ENCODE peak calls at places on chromosomes 1 and 21, in four cellular contexts. H is GM23338, L is spleen, T is OCI-LY7. F is an unnamed sample. For H3K36me3, the result is how much of the 10 kb centered on the place peaks cover.

GRCh38 chr1:160162936-160163335 is 11.5 kb downstream of the ATP1A4 start:
- DNase-seq in L (no peak), H (no peak), T (no peak), F (no peak)

GRCh38 chr1:85219853-85220610 is 19.2 kb upstream of the SYDE2 start:
- DNase-seq in H (no peak), L (no peak), T (no peak), F (no peak)

GRCh38 chr1:160168609-160169369 is 17.4 kb downstream of the ATP1A4 start:
- DNase-seq in T (no peak), L (no peak), H (peak), F (no peak)

GRCh38 chr1:9239622-9240401 is 5.2 kb downstream of the H6PD start:
- DNase-seq in H (no peak), T (peak), L (peak), F (peak)

GRCh38 chr21:43917515-43918384 is 52.7 kb downstream of the AGPAT3 start:
- DNase-seq in H (no peak), L (peak), T (no peak), F (peak)

GRCh38 chr1:31412205-31412604 is 808 bp upstream of the SERINC2 start:
- DNase-seq in T (no peak), L (no peak), H (no peak), F (no peak)

GRCh38 chr1:24441480-24441879 is 25.9 kb downstream of the NIPAL3 start:
- DNase-seq in H (no peak), T (no peak), L (no peak), F (no peak)

GRCh38 chr1:153752072-153752471 is 23.1 kb upstream of the SLC27A3 start:
- DNase-seq in L (no peak), H (no peak), T (no peak), F (no peak)

GRCh38 chr1:234345237-234345636 is 28.0 kb upstream of the COA6 start:
- DNase-seq in T (no peak), L (no peak), H (no peak), F (no peak)

GRCh38 chr1:67355745-67356424 is 48.2 kb downstream of the IL12RB2 start:
- DNase-seq in L (no peak), H (no peak), T (no peak), F (no peak)

GRCh38 chr1:36400825-36401601 is 3.3 kb upstream of the LSM10 start:
- DNase-seq in H (peak), T (no peak), L (peak), F (no peak)

GRCh38 chr21:30552782-30553181 is 8.3 kb downstream of the KRTAP19-7 start:
- DNase-seq in L (no peak), T (no peak), H (no peak), F (no peak)

GRCh38 chr1:235746245-235746644 is 96.7 kb upstream of the GNG4 start:
- DNase-seq in H (no peak), L (no peak), T (no peak), F (no peak)

GRCh38 chr1:33763406-33763805 is 100.5 kb upstream of the HMGB4 start:
- DNase-seq in T (no peak), L (no peak), H (no peak), F (no peak)

GRCh38 chr1:172746091-172746949 is 87.4 kb downstream of the FASLG start:
- DNase-seq in T (peak), H (no peak), L (no peak), F (peak)

GRCh38 chr1:194288284-194288683 is 1101.9 kb upstream of the B3GALT2 start:
- DNase-seq in L (no peak), T (no peak), H (no peak), F (no peak)

GRCh38 chr1:84735483-84735882 is 45.2 kb upstream of the SSX2IP start:
- DNase-seq in L (no peak), T (no peak), H (no peak), F (no peak)

GRCh38 chr21:28776251-28776650 is 216.4 kb downstream of the LTN1 start:
- DNase-seq in T (no peak), L (no peak), H (no peak), F (no peak)

GRCh38 chr1:222104097-222104496 is 362.2 kb upstream of the DUSP10 start:
- DNase-seq in H (no peak), T (no peak), L (no peak), F (no peak)

GRCh38 chr1:203170625-203171330 is 4.8 kb downstream of the MYBPH start:
- DNase-seq in T (no peak), L (peak), H (no peak), F (no peak)

GRCh38 chr21:33828083-33828482 is 87.5 kb downstream of the ATP5PO start:
- DNase-seq in H (no peak), L (no peak), T (no peak), F (no peak)

GRCh38 chr1:75838099-75838498 is 41.4 kb downstream of the MSH4 start:
- DNase-seq in T (no peak), H (no peak), L (no peak), F (no peak)

GRCh38 chr1:36125129-36125991 is at the start of gene COL8A2:
- DNase-seq in L (no peak), T (no peak), H (peak), F (no peak)

GRCh38 chr1:111605553-111605952 is 14.0 kb upstream of the RAP1A start:
- DNase-seq in L (no peak), H (no peak), T (no peak), F (no peak)

GRCh38 chr1:165527251-165527650 is 16.5 kb upstream of the LRRC52 start:
- DNase-seq in H (no peak), T (no peak), L (no peak), F (no peak)

GRCh38 chr1:231393668-231394067 is 28.4 kb downstream of the EGLN1 start:
- DNase-seq in L (no peak), H (no peak), T (no peak), F (peak)

GRCh38 chr1:25854554-25854953 is 4.7 kb downstream of the AUNIP start:
- DNase-seq in H (no peak), T (no peak), L (no peak), F (no peak)

GRCh38 chr1:169586395-169587255 is at the start of gene F5:
- DNase-seq in T (peak), H (peak), L (peak), F (peak)

GRCh38 chr21:39189857-39190604 is 6.8 kb upstream of the PSMG1 start:
- DNase-seq in H (no peak), L (no peak), T (no peak), F (no peak)

GRCh38 chr21:46427516-46427915 is 31.2 kb upstream of the DIP2A start:
- DNase-seq in L (peak), T (no peak), H (no peak), F (no peak)

GRCh38 chr1:157995575-157996169 is 2.2 kb downstream of the KIRREL1 start:
- DNase-seq in H (peak), L (no peak), T (no peak), F (no peak)
- H3K27ac ChIP-seq in H (peak), L (peak), T (no peak), F (peak)

GRCh38 chr1:21256776-21257175 is 33.5 kb downstream of the ECE1 start:
- DNase-seq in H (no peak), T (no peak), L (no peak), F (no peak)
- H3K36me3 ChIP-seq in H (under half), T (under half), L (half or more), F (under half)

GRCh38 chr1:204287466-204287881 is 72.3 kb downstream of the PLEKHA6 start:
- DNase-seq in H (peak), L (no peak), T (no peak), F (no peak)

GRCh38 chr1:204285438-204286322 is 71.9 kb upstream of the GOLT1A start:
- DNase-seq in T (no peak), L (no peak), H (peak), F (peak)

GRCh38 chr1:204284929-204285328 is 71.1 kb upstream of the GOLT1A start:
- DNase-seq in T (no peak), H (no peak), L (no peak), F (no peak)

GRCh38 chr1:204286841-204287387 is 72.8 kb downstream of the PLEKHA6 start:
- DNase-seq in T (peak), L (no peak), H (no peak), F (peak)

DNA sequence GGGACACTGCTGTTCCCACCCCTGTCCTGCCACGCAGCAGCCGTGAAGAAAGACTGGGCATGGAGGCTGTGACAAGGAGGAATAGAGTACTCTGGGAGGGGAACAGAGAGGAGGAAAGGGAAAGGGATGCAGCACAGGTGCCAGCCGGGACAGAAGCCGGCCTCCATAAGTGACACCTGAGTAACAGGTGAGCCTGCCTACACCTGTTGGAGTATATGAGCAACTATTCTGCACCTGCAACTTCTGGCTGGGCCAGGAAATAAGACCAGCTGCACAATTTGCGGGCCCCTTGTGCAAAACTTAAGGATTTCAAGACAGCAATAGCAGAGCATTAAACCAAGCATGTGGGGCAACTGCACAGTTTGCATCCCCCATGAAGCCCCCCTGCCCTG is 72.5 kb upstream of the GOLT1A start:
- DNase-seq in H (no peak), T (peak), L (no peak), F (no peak)
- H3K27ac ChIP-seq in H (no peak), T (no peak), L (peak), F (no peak)

GRCh38 chr1:40197656-40198055 is 36.5 kb downstream of the RLF start:
- DNase-seq in H (no peak), T (peak), L (no peak), F (no peak)
- H3K36me3 ChIP-seq in H (under half), T (half or more), L (half or more), F (under half)

DNA sequence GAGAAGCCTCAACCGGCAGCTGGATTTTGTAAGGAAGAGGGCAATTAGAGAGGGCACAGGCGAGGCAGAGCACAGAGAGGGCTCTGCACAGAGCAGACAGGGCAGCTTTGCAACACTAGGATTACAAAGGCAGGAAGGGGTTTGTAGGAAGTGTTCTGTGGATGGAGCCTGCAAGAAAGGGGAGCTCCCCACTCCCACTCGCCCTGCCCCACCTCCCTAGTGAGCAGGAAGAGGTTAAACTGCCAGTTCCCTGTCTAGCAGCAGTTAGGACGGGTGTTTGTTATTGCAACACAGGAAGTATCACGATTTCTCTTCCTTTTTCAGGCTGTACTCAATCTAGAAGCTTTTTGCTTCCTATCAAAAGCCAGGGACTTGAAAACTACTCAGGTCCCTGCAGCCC is 63.3 kb upstream of the LRRC8D start:
- DNase-seq in H (no peak), T (peak), L (peak), F (peak)
- H3K27ac ChIP-seq in H (no peak), T (peak), L (peak), F (no peak)

GRCh38 chr1:42928859-42929258 is 29.8 kb downstream of the SLC2A1 start:
- DNase-seq in T (no peak), L (peak), H (no peak), F (no peak)
- H3K36me3 ChIP-seq in T (half or more), L (half or more), H (under half), F (under half)

GRCh38 chr1:223739366-223740057 is 27.2 kb downstream of the CAPN2 start:
- DNase-seq in T (no peak), L (no peak), H (no peak), F (peak)

GRCh38 chr1:223741861-223742260 is 29.5 kb downstream of the CAPN2 start:
- DNase-seq in T (no peak), L (no peak), H (peak), F (no peak)

GRCh38 chr1:223737342-223737741 is 25.0 kb downstream of the CAPN2 start:
- DNase-seq in T (no peak), H (no peak), L (no peak), F (no peak)

GRCh38 chr1:223742861-223743517 is 30.6 kb downstream of the CAPN2 start:
- DNase-seq in L (no peak), T (no peak), H (no peak), F (no peak)

DNA sequence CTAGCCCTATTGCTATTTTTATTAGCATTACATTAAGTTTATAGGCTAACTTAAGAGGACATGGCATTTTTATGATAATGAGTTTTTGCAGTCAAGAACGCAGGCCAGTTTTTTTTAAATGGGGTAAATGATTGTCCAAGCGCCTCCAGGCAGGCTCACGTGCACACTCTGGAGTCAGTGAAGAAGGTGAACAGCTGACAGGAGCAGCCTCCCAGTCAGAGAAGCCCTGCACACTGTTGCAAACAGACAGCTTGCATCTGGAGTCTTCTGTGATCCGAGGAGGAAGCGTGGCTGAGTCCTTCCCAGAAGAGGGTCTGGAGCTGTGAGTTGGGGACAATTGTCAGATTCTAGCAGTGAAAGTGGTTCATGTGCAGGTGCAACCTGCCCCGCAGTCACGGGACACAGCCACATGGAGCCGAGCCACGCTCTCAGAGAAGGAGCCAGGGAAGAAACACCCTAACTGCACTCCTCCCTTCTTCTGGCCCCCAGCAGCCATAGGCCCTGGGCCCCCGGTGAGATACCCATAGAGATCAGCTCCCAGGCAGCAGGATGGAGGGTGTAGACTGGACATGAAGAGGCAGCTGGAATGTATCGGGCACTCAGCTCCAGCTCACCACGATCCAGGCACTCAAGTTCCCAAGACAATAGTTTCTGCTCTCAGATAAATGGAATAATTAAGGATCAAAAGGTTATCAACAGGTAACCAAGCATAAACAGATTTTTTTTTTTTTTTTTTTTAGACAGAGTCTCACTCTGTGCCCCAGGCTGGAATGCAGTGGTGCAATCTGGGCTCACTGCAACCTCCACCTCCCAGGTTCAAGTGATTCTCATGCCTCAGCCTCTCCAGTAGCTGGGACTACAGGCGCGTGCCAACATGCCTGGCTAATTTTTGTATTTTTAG is 26.4 kb downstream of the CAPN2 start:
- DNase-seq in H (no peak), L (no peak), T (no peak), F (peak)
- H3K27ac ChIP-seq in H (no peak), L (peak), T (no peak), F (peak)

GRCh38 chr1:198630863-198631262 is 8.0 kb upstream of the PTPRC start:
- DNase-seq in L (no peak), H (no peak), T (no peak), F (no peak)
- H3K36me3 ChIP-seq in L (under half), H (under half), T (under half), F (under half)

GRCh38 chr1:226987623-226988336 is 47.7 kb downstream of the COQ8A start:
- DNase-seq in H (no peak), T (no peak), L (peak), F (no peak)
- H3K27ac ChIP-seq in H (peak), T (no peak), L (peak), F (peak)

F was measured in small intestine.